ENCODE peak calls at places on chromosomes 13 and 19, in seven cellular contexts. M, J, I, R, U, X and E are unnamed samples.

GRCh38 chr19:29896790-29897189 is 45.2 kb upstream of the URI1 start:
- DNase-seq in M (no peak), J (no peak), I (no peak), R (no peak), U (no peak), X (no peak), E (no peak)

GRCh38 chr13:23440821-23441608 is 7.5 kb upstream of the SACS start:
- DNase-seq in M (no peak), J (no peak), I (no peak), R (no peak), U (no peak), X (no peak), E (no peak)

GRCh38 chr13:48906200-48906599 is 69.5 kb upstream of the FNDC3A start:
- DNase-seq in M (no peak), J (no peak), I (no peak), R (no peak), U (no peak), X (no peak), E (no peak)

GRCh38 chr13:41458939-41459753 is 1.8 kb downstream of the RGCC start:
- DNase-seq in M (peak), J (peak), I (no peak), R (peak), U (peak), X (peak), E (no peak)

GRCh38 chr13:102707465-102707864 is 12.6 kb upstream of the METTL21C start:
- DNase-seq in M (no peak), J (no peak), I (no peak), R (peak), U (no peak), X (no peak), E (no peak)

GRCh38 chr13:109818891-109819290 is 32.5 kb upstream of the IRS2 start:
- DNase-seq in M (no peak), J (no peak), I (no peak), R (no peak), U (no peak), X (no peak), E (no peak)

GRCh38 chr13:105363747-105364177 is 1171.7 kb downstream of the EFNB2 start:
- DNase-seq in M (no peak), J (no peak), I (no peak), R (peak), U (no peak), X (no peak), E (no peak)

GRCh38 chr13:43846496-43846895 is 33.0 kb downstream of the CCDC122 start:
- DNase-seq in M (no peak), J (no peak), I (no peak), R (no peak), U (no peak), X (no peak), E (no peak)

GRCh38 chr13:41075034-41075433 is 13.7 kb downstream of the WBP4 start:
- DNase-seq in M (no peak), J (no peak), I (no peak), R (peak), U (peak), X (no peak), E (no peak)

GRCh38 chr19:29442910-29443309 is 82.9 kb upstream of the VSTM2B start:
- DNase-seq in M (no peak), J (no peak), I (no peak), R (no peak), U (no peak), X (no peak), E (no peak)

GRCh38 chr19:33905473-33905936 is 108.8 kb downstream of the KCTD15 start:
- DNase-seq in M (no peak), J (no peak), I (no peak), R (peak), U (no peak), X (no peak), E (no peak)

GRCh38 chr19:18776288-18776594 is 14.9 kb downstream of the COMP start:
- DNase-seq in M (no peak), J (no peak), I (no peak), R (no peak), U (peak), X (no peak), E (no peak)

GRCh38 chr19:34236035-34236793 is 18.1 kb upstream of the GARRE1 start:
- DNase-seq in M (no peak), J (no peak), I (no peak), R (no peak), U (no peak), X (no peak), E (no peak)

GRCh38 chr13:75368167-75368566 is 113.8 kb downstream of the TBC1D4 start:
- DNase-seq in M (no peak), J (peak), I (no peak), R (no peak), U (no peak), X (no peak), E (no peak)

GRCh38 chr13:33153421-33154381 is 131.9 kb downstream of the STARD13 start:
- DNase-seq in M (no peak), J (no peak), I (no peak), R (no peak), U (no peak), X (peak), E (no peak)

GRCh38 chr19:55305491-55305890 is 19.6 kb downstream of the TMEM150B start:
- DNase-seq in M (peak), J (no peak), I (no peak), R (peak), U (peak), X (no peak), E (no peak)

GRCh38 chr13:31909889-31910551 is 121.6 kb upstream of the FRY start:
- DNase-seq in M (no peak), J (peak), I (peak), R (peak), U (peak), X (peak), E (peak)

GRCh38 chr13:89163081-89163480 is 1491.9 kb downstream of the SLITRK5 start:
- DNase-seq in M (no peak), J (no peak), I (no peak), R (peak), U (no peak), X (no peak), E (no peak)

GRCh38 chr19:41426952-41427646 is at the start of gene B3GNT8:
- DNase-seq in M (peak), J (no peak), I (no peak), R (peak), U (peak), X (peak), E (peak)

GRCh38 chr13:45335397-45336024 is 5.5 kb downstream of the TPT1 start:
- DNase-seq in M (no peak), J (no peak), I (no peak), R (no peak), U (no peak), X (peak), E (no peak)

GRCh38 chr19:56098731-56099577 is 22.1 kb downstream of the ZNF787 start:
- DNase-seq in M (no peak), J (no peak), I (no peak), R (no peak), U (no peak), X (no peak), E (no peak)

GRCh38 chr13:80524447-80525215 is 183.7 kb upstream of the SPRY2 start:
- DNase-seq in M (no peak), J (peak), I (no peak), R (no peak), U (peak), X (no peak), E (no peak)

GRCh38 chr19:38004505-38005223 is 97.7 kb downstream of the SIPA1L3 start:
- DNase-seq in M (peak), J (peak), I (peak), R (peak), U (peak), X (peak), E (peak)

GRCh38 chr13:110448230-110448629 is 113.3 kb downstream of the RAB20 start:
- DNase-seq in M (no peak), J (peak), I (no peak), R (no peak), U (no peak), X (no peak), E (no peak)

GRCh38 chr13:44108345-44108858 is 228.7 kb downstream of the LACC1 start:
- DNase-seq in M (no peak), J (no peak), I (no peak), R (no peak), U (no peak), X (peak), E (no peak)

GRCh38 chr19:31532034-31532433 is 182.8 kb upstream of the TSHZ3 start:
- DNase-seq in M (peak), J (no peak), I (no peak), R (no peak), U (no peak), X (no peak), E (no peak)

GRCh38 chr19:19120308-19121156 is 17.7 kb downstream of the TMEM161A start:
- DNase-seq in M (peak), J (no peak), I (no peak), R (peak), U (peak), X (peak), E (peak)

GRCh38 chr19:13156968-13157882 is 7.0 kb downstream of the IER2 start:
- DNase-seq in M (no peak), J (no peak), I (no peak), R (no peak), U (no peak), X (no peak), E (no peak)

GRCh38 chr19:43532571-43532961 is 422 bp upstream of the ZNF575 start:
- DNase-seq in M (no peak), J (peak), I (no peak), R (peak), U (no peak), X (no peak), E (no peak)

GRCh38 chr19:49437231-49437630 is 4.1 kb downstream of the SLC17A7 start:
- DNase-seq in M (no peak), J (no peak), I (no peak), R (peak), U (no peak), X (no peak), E (no peak)

GRCh38 chr13:36382030-36382429 is 35.8 kb upstream of the SPART start:
- DNase-seq in M (no peak), J (no peak), I (no peak), R (no peak), U (no peak), X (no peak), E (no peak)

GRCh38 chr13:78147905-78148304 is 229.3 kb upstream of the EDNRB start:
- DNase-seq in M (no peak), J (no peak), I (no peak), R (no peak), U (no peak), X (no peak), E (no peak)

GRCh38 chr19:14758816-14759215 is 19.5 kb downstream of the ADGRE2 start:
- DNase-seq in M (peak), J (no peak), I (no peak), R (no peak), U (no peak), X (no peak), E (peak)

GRCh38 chr19:38360351-38360750 is 14.0 kb upstream of the PSMD8 start:
- DNase-seq in M (no peak), J (no peak), I (no peak), R (no peak), U (no peak), X (no peak), E (no peak)

GRCh38 chr19:45305421-45305820 is 17.3 kb downstream of the CKM start:
- DNase-seq in M (no peak), J (no peak), I (no peak), R (no peak), U (peak), X (peak), E (no peak)

GRCh38 chr13:110512198-110512740 is 49.3 kb downstream of the RAB20 start:
- DNase-seq in M (no peak), J (no peak), I (no peak), R (no peak), U (no peak), X (no peak), E (no peak)

GRCh38 chr13:108560092-108560491 is 69.3 kb upstream of the MYO16 start:
- DNase-seq in M (no peak), J (no peak), I (no peak), R (no peak), U (no peak), X (no peak), E (no peak)

GRCh38 chr19:16325161-16325527 is 518 bp downstream of the KLF2 start:
- DNase-seq in M (peak), J (no peak), I (no peak), R (peak), U (peak), X (no peak), E (no peak)

GRCh38 chr19:11194657-11195056 is 2.7 kb downstream of the KANK2 start:
- DNase-seq in M (no peak), J (no peak), I (no peak), R (no peak), U (no peak), X (no peak), E (no peak)
- H3K4me3 ChIP-seq in M (no peak), J (no peak), I (peak), R (no peak), U (no peak), X (no peak), E (no peak)

DNA sequence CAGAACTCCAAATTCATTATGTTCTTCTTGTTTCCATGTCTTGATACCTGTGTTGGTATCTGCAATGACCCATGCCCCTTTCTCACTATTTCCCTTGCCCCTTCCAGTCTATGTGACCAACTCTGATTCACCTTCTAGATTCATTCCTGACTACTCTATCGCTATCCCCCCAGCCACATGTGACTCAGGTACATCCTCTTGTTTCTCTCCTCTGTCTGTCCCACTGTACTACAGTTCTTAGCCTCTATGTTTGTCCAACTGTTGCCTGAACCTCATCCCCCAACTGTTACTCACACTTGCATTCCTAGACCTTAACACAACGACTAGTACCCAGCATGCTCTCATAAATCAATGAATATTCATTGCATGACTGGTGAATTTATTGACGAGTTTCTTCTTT is 10.0 kb upstream of the FLT3 start:
- DNase-seq in M (no peak), J (no peak), I (no peak), R (no peak), U (no peak), X (no peak), E (no peak)
- TF ChIP-seq YY1 in M (no peak), J (no peak), I (no peak), R (no peak), U (no peak), X (no peak), E (no peak)

DNA sequence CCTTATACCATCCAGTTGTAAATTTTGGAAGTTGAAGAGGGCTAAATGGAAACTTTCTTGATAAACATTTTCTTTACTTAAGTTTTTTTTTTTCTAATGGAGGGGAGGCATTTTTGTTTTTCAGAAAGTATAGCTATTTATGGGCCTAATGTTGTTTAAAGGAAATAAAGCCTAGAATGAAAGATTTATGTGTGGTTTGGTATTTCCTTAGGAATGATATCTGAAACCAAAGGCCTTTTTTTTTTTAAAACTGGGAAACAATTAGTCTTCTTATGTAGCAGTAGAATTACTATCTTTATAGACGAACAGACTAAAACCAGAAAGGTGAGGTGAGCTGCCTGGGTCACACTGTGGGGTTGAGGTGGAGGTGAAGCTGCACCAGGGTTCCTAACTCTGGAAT is 80.1 kb downstream of the ESD start:
- DNase-seq in M (no peak), J (no peak), I (no peak), R (no peak), U (no peak), X (no peak), E (no peak)
- H3K9ac ChIP-seq in M (no peak), J (no peak), I (no peak), R (no peak), U (no peak), X (no peak), E (no peak)

GRCh38 chr19:4829001-4829712 is 2.4 kb downstream of the TICAM1 start:
- DNase-seq in M (no peak), J (no peak), I (no peak), R (no peak), U (no peak), X (peak), E (no peak)
- H3K4me3 ChIP-seq in M (no peak), J (no peak), I (peak), R (no peak), U (no peak), X (peak), E (no peak)

GRCh38 chr13:113558461-113558860 is 26.1 kb upstream of the TFDP1 start:
- DNase-seq in M (no peak), J (no peak), I (no peak), R (no peak), U (no peak), X (no peak), E (no peak)
- TF ChIP-seq YY1 in M (no peak), J (no peak), I (no peak), R (no peak), U (no peak), X (no peak), E (no peak)